ENCODE peak calls at places on chromosome 19, in four cellular contexts. T is lung microvascular endothelial cell, V is frontal cortex, M is uterus. K is an unnamed sample.

GRCh38 chr19:728011-728410 is 19.3 kb downstream of the PALM start:
- DNase-seq in V (no peak), M (peak; percentile 77), T (peak; percentile 92), K (no peak)

GRCh38 chr19:703651-704446 is 4.9 kb upstream of the PALM start:
- DNase-seq in V (no peak), M (peak; percentile 77), T (peak; percentile 84), K (peak; percentile 64)

GRCh38 chr19:19426799-19427198 is 21.3 kb downstream of the GATAD2A start:
- DNase-seq in T (no peak), M (no peak), V (no peak), K (no peak)

GRCh38 chr19:1856698-1857603 is 6.4 kb downstream of the KLF16 start:
- DNase-seq in T (peak; percentile 62), M (peak; percentile 76), V (peak; percentile 74), K (no peak)

GRCh38 chr19:55563261-55563690 is 17.4 kb downstream of the ZNF579 start:
- DNase-seq in M (peak; percentile 84), V (no peak), T (no peak), K (no peak)

GRCh38 chr19:39140195-39140516 is 14.6 kb downstream of the PAK4 start:
- DNase-seq in V (no peak), T (no peak), M (no peak), K (no peak)

GRCh38 chr19:30120860-30121484 is 178.9 kb downstream of the URI1 start:
- DNase-seq in T (no peak), M (no peak), V (no peak), K (no peak)

GRCh38 chr19:38792250-38793111 is 3.5 kb downstream of the LGALS7B start:
- DNase-seq in V (peak; percentile 35), T (peak; percentile 30), M (no peak), K (no peak)

GRCh38 chr19:14476663-14477401 is 1.7 kb upstream of the PTGER1 start:
- DNase-seq in M (peak; percentile 47), V (no peak), T (no peak), K (peak; percentile 19)

GRCh38 chr19:12880551-12881171 is 588 bp downstream of the DNASE2 start:
- DNase-seq in V (no peak), M (peak; percentile 30), T (peak; percentile 36), K (no peak)

GRCh38 chr19:47229674-47230121 is 1.3 kb downstream of the BBC3 start:
- DNase-seq in M (no peak), V (peak; percentile 40), T (no peak), K (no peak)

GRCh38 chr19:8487137-8487851 is 15.1 kb downstream of the PRAM1 start:
- DNase-seq in T (no peak), V (no peak), M (no peak), K (peak; percentile 35)

GRCh38 chr19:2240881-2241760 is 4.5 kb downstream of the SF3A2 start:
- DNase-seq in T (peak; percentile 28), V (no peak), M (no peak), K (no peak)

GRCh38 chr19:38228005-38228377 is 4.0 kb upstream of the DPF1 start:
- DNase-seq in T (no peak), M (no peak), V (no peak), K (no peak)

GRCh38 chr19:1531587-1531986 is 7.7 kb downstream of the PLK5 start:
- DNase-seq in T (no peak), V (no peak), M (no peak), K (no peak)

GRCh38 chr19:17441241-17442135 is 7.0 kb downstream of the TMEM221 start:
- DNase-seq in T (peak; percentile 45), M (no peak), V (no peak), K (no peak)

GRCh38 chr19:36256853-36257511 is 42.1 kb downstream of the ZNF146 start:
- DNase-seq in M (no peak), T (no peak), V (no peak), K (no peak)

GRCh38 chr19:8116437-8117293 is 32.7 kb downstream of the FBN3 start:
- DNase-seq in M (no peak), T (no peak), V (no peak), K (no peak)

GRCh38 chr19:16355293-16356043 is 30.8 kb downstream of the KLF2 start:
- DNase-seq in T (no peak), V (no peak), M (no peak), K (no peak)

GRCh38 chr19:17327654-17328516 is 6.8 kb downstream of the ANO8 start:
- DNase-seq in T (no peak), M (peak; percentile 61), V (peak; percentile 54), K (peak; percentile 53)

GRCh38 chr19:31772915-31773314 is 423.7 kb upstream of the TSHZ3 start:
- DNase-seq in M (no peak), V (no peak), T (no peak), K (no peak)

GRCh38 chr19:39247701-39248664 is 673 bp downstream of the IFNL4 start:
- DNase-seq in T (peak; percentile 11), M (no peak), V (no peak), K (no peak)

GRCh38 chr19:6802336-6803035 is 30.0 kb downstream of the VAV1 start:
- DNase-seq in V (no peak), T (peak; percentile 43), M (peak; percentile 17), K (peak; percentile 35)

GRCh38 chr19:2952953-2953481 is 8.2 kb upstream of the ZNF77 start:
- DNase-seq in T (no peak), V (no peak), M (no peak), K (no peak)

GRCh38 chr19:49106648-49107135 is 7.5 kb upstream of the LIN7B start:
- DNase-seq in T (peak; percentile 80), M (no peak), V (no peak), K (peak; percentile 47)

GRCh38 chr19:7942981-7943443 is 454 bp downstream of the TIMM44 start:
- DNase-seq in T (no peak), M (no peak), V (no peak), K (no peak)

GRCh38 chr19:53977991-53978731 is 13.3 kb upstream of the CACNG6 start:
- DNase-seq in V (peak; percentile 76), T (peak; percentile 98), M (peak; percentile 21), K (no peak)

K was measured in T follicular helper cell.